ENCODE peak calls at places on chromosomes 11 and 22, in seven cellular contexts. S is esophagus squamous epithelium, M is transverse colon, N is MG63, L is left cardiac atrium, W is lower lobe of right lung, C is B cell. I is an unnamed sample.

GRCh38 chr22:46287873-46288751 is 8.6 kb upstream of the GTSE1 start:
- DNase-seq in L (peak; percentile 46), S (peak; percentile 36), N (no peak), W (peak; percentile 68), M (peak; percentile 66), C (no peak), I (no peak)

GRCh38 chr22:27795053-27795452 is 6.5 kb downstream of the MN1 start:
- DNase-seq in L (no peak), S (no peak), C (no peak), N (no peak), W (no peak), M (no peak), I (no peak)

GRCh38 chr22:22343603-22344276 is 99.2 kb downstream of the VPREB1 start:
- DNase-seq in L (no peak), S (no peak), W (no peak), N (no peak), M (peak; percentile 14), C (peak; percentile 73), I (no peak)

GRCh38 chr22:42080287-42080686 is 787 bp downstream of the SMDT1 start:
- DNase-seq in W (no peak), M (peak; percentile 53), N (no peak), S (no peak), L (peak; percentile 43), C (no peak), I (peak; percentile 51)

GRCh38 chr11:18010977-18011586 is 1.8 kb downstream of the SERGEF start:
- DNase-seq in C (no peak), S (no peak), W (no peak), L (no peak), N (no peak), M (no peak), I (no peak)

GRCh38 chr11:128171496-128171895 is 415.9 kb downstream of the ETS1 start:
- DNase-seq in C (no peak), N (peak; percentile 17), L (no peak), W (no peak), S (no peak), M (no peak), I (no peak)

GRCh38 chr11:118609380-118610219 is 2.2 kb downstream of the PHLDB1 start:
- DNase-seq in S (no peak), L (peak; percentile 38), M (no peak), N (no peak), W (no peak), C (no peak), I (peak; percentile 30)

GRCh38 chr22:48098936-48099245 is 1336.4 kb downstream of the TBC1D22A start:
- DNase-seq in C (no peak), S (no peak), L (no peak), N (no peak), W (no peak), M (no peak), I (no peak)

GRCh38 chr11:127058524-127058923 is 58.0 kb upstream of the KIRREL3 start:
- DNase-seq in C (no peak), M (no peak), L (no peak), W (no peak), N (no peak), S (no peak), I (no peak)

GRCh38 chr11:17596711-17597110 is 49.7 kb downstream of the OTOG start:
- DNase-seq in S (no peak), N (no peak), W (no peak), C (no peak), L (no peak), M (no peak), I (no peak)

GRCh38 chr11:22677153-22677890 is 10.9 kb downstream of the GAS2 start:
- DNase-seq in N (no peak), M (no peak), L (no peak), S (no peak), C (no peak), W (no peak), I (no peak)

GRCh38 chr11:19578871-19579270 is 133.8 kb upstream of the NAV2 start:
- DNase-seq in S (no peak), N (no peak), C (no peak), M (no peak), L (no peak), W (no peak), I (no peak)

GRCh38 chr11:83051760-83052671 is 19.7 kb downstream of the RAB30 start:
- DNase-seq in M (no peak), L (peak; percentile 56), C (no peak), S (no peak), W (no peak), N (peak; percentile 82), I (peak; percentile 97)

GRCh38 chr11:128575956-128576340 is 11.4 kb downstream of the ETS1 start:
- DNase-seq in C (no peak), W (no peak), L (peak; percentile 37), S (no peak), N (peak; percentile 53), M (peak; percentile 39), I (no peak)

GRCh38 chr22:36134167-36134566 is 26.4 kb downstream of the APOL3 start:
- DNase-seq in N (no peak), W (no peak), M (no peak), S (no peak), C (no peak), L (no peak), I (no peak)

GRCh38 chr11:104700609-104701008 is 197.7 kb downstream of the CASP12 start:
- DNase-seq in N (no peak), S (no peak), L (no peak), W (no peak), M (no peak), C (no peak), I (no peak)

GRCh38 chr11:77473001-77473800 is 693 bp downstream of the PAK1 start:
- DNase-seq in W (peak; percentile 71), L (peak; percentile 53), N (peak; percentile 28), C (peak; percentile 44), S (no peak), M (peak; percentile 65), I (no peak)

GRCh38 chr11:37704791-37705190 is 1106.8 kb upstream of the RAG2 start:
- DNase-seq in S (no peak), M (no peak), C (no peak), N (no peak), W (no peak), L (no peak), I (no peak)

GRCh38 chr11:19766206-19766605 is 53.6 kb downstream of the NAV2 start:
- DNase-seq in W (no peak), S (no peak), L (no peak), N (no peak), M (no peak), C (no peak), I (peak; percentile 16)

I was measured in HFFc6.